ENCODE peak calls at places on chromosomes 16 and 17, in four cellular contexts. Y, M, A and V are unnamed samples.

GRCh38 chr17:33292981-33293867 is at the start of gene ASIC2:
- DNase-seq in Y (no peak), M (peak), A (no peak), V (no peak)

GRCh38 chr17:48054238-48055185 is 6.4 kb downstream of the NFE2L1 start:
- DNase-seq in Y (no peak), M (peak), A (peak), V (no peak)

GRCh38 chr16:68902376-68903345 is 59.3 kb downstream of the TANGO6 start:
- DNase-seq in Y (peak), M (peak), A (peak), V (peak)

GRCh38 chr16:64345142-64345541 is 776.7 kb downstream of the CDH11 start:
- DNase-seq in Y (no peak), M (no peak), A (no peak), V (no peak)

GRCh38 chr17:45230787-45231480 is 9.2 kb downstream of the FMNL1 start:
- DNase-seq in Y (peak), M (peak), A (no peak), V (no peak)

GRCh38 chr17:38914741-38915638 is 10.4 kb upstream of the LASP1NB start:
- DNase-seq in Y (no peak), M (no peak), A (no peak), V (no peak)

GRCh38 chr17:30244853-30245385 is 9.4 kb upstream of the SLC6A4 start:
- DNase-seq in Y (no peak), M (no peak), A (no peak), V (no peak)

GRCh38 chr16:85036398-85037049 is 8.9 kb downstream of the KIAA0513 start:
- DNase-seq in Y (no peak), M (no peak), A (no peak), V (no peak)

GRCh38 chr17:40532520-40533253 is 31.3 kb upstream of the TNS4 start:
- DNase-seq in Y (no peak), M (no peak), A (no peak), V (no peak)

GRCh38 chr16:70687671-70688265 is 1.9 kb upstream of the MTSS2 start:
- DNase-seq in Y (no peak), M (no peak), A (no peak), V (no peak)

GRCh38 chr17:1399366-1399678 is 700 bp downstream of the YWHAE start:
- DNase-seq in Y (no peak), M (no peak), A (no peak), V (no peak)

GRCh38 chr16:85667261-85667660 is 21.5 kb downstream of the GINS2 start:
- DNase-seq in Y (no peak), M (no peak), A (no peak), V (no peak)

GRCh38 chr16:88531346-88531745 is 38.9 kb upstream of the ZC3H18 start:
- DNase-seq in Y (no peak), M (no peak), A (no peak), V (no peak)

GRCh38 chr16:3938843-3939624 is 58.5 kb upstream of the CREBBP start:
- DNase-seq in Y (no peak), M (peak), A (no peak), V (peak)

GRCh38 chr17:78995022-78995760 is 14.4 kb downstream of the CANT1 start:
- DNase-seq in Y (no peak), M (no peak), A (no peak), V (no peak)

GRCh38 chr16:87715658-87716057 is 50.1 kb downstream of the KLHDC4 start:
- DNase-seq in Y (no peak), M (no peak), A (no peak), V (no peak)

GRCh38 chr17:36850794-36851193 is 86.5 kb upstream of the LHX1 start:
- DNase-seq in Y (no peak), M (no peak), A (no peak), V (no peak)

GRCh38 chr17:2995362-2995761 is 68.0 kb downstream of the OR1D5 start:
- DNase-seq in Y (no peak), M (no peak), A (no peak), V (no peak)

GRCh38 chr17:83173997-83174858 is 94.8 kb downstream of the METRNL start:
- DNase-seq in Y (no peak), M (no peak), A (no peak), V (no peak)

GRCh38 chr16:22397459-22397858 is 23.0 kb upstream of the CDR2 start:
- DNase-seq in Y (no peak), M (no peak), A (no peak), V (no peak)

GRCh38 chr17:362721-363120 is 10.1 kb upstream of the RPH3AL start:
- DNase-seq in Y (no peak), M (no peak), A (no peak), V (no peak)

GRCh38 chr17:63939884-63940283 is 7.8 kb upstream of the CD79B start:
- DNase-seq in Y (no peak), M (no peak), A (no peak), V (no peak)

GRCh38 chr16:85661131-85662035 is 27.4 kb downstream of the GINS2 start:
- DNase-seq in Y (no peak), M (no peak), A (no peak), V (no peak)

GRCh38 chr16:11016993-11017392 is 72.6 kb downstream of the CLEC16A start:
- DNase-seq in Y (no peak), M (peak), A (no peak), V (no peak)

GRCh38 chr16:56102159-56102798 is 89.0 kb upstream of the GNAO1 start:
- DNase-seq in Y (peak), M (peak), A (no peak), V (peak)